ENCODE peak calls at places on chromosomes 1 and 21, in ten cellular contexts. U is fibroblast of pulmonary artery, I is transverse colon, Q is suprapubic skin, E is heart left ventricle, S is astrocyte of the spinal cord, H is heart right ventricle, A is A549, R is RWPE1, G is astrocyte of the cerebellum. Y is an unnamed sample.

GRCh38 chr1:15950763-15951295 is 25.1 kb downstream of the ZBTB17 start:
- DNase-seq in U (peak; percentile 77), I (no peak), Q (no peak), E (peak; percentile 62), S (peak; percentile 42), H (no peak), A (no peak), R (no peak), G (no peak), Y (no peak)

GRCh38 chr21:46599251-46599572 is 5.7 kb downstream of the S100B start:
- DNase-seq in U (peak; percentile 95), I (no peak), Q (no peak), E (no peak), S (peak; percentile 88), H (peak; percentile 80), A (peak; percentile 10), R (no peak), G (peak; percentile 74), Y (no peak)

GRCh38 chr1:19769211-19769932 is 30.3 kb downstream of the TMCO4 start:
- DNase-seq in U (no peak), I (no peak), Q (no peak), E (no peak), S (no peak), H (no peak), A (no peak), R (no peak), G (no peak), Y (no peak)

GRCh38 chr1:37792943-37793686 is 532 bp upstream of the MANEAL start:
- DNase-seq in U (no peak), I (no peak), Q (no peak), E (no peak), S (no peak), H (no peak), A (no peak), R (no peak), G (no peak), Y (no peak)

GRCh38 chr1:211155040-211155439 is 21.1 kb upstream of the KCNH1 start:
- DNase-seq in U (no peak), I (no peak), Q (no peak), E (no peak), S (no peak), H (no peak), A (no peak), R (no peak), G (no peak), Y (no peak)

GRCh38 chr1:237938553-237938952 is 47.8 kb upstream of the ZP4 start:
- DNase-seq in U (no peak), I (peak; percentile 11), Q (no peak), E (no peak), S (no peak), H (no peak), A (peak; percentile 28), R (no peak), G (no peak), Y (no peak)

GRCh38 chr21:42336065-42336464 is 14.7 kb downstream of the TFF2 start:
- DNase-seq in U (peak; percentile 22), I (no peak), Q (no peak), E (no peak), S (no peak), H (no peak), A (no peak), R (no peak), G (no peak), Y (peak; percentile 34)

GRCh38 chr1:7561936-7562728 is 209.0 kb upstream of the VAMP3 start:
- DNase-seq in U (no peak), I (no peak), Q (no peak), E (peak; percentile 33), S (no peak), H (no peak), A (no peak), R (no peak), G (no peak), Y (no peak)

GRCh38 chr1:172726740-172727139 is 67.8 kb downstream of the FASLG start:
- DNase-seq in U (no peak), I (no peak), Q (no peak), E (no peak), S (no peak), H (no peak), A (no peak), R (no peak), G (no peak), Y (no peak)

GRCh38 chr1:226659641-226660040 is 79.4 kb downstream of the ITPKB start:
- DNase-seq in U (no peak), I (no peak), Q (no peak), E (peak; percentile 49), S (no peak), H (no peak), A (no peak), R (no peak), G (no peak), Y (no peak)

GRCh38 chr1:121594096-121594495 is 409.3 kb downstream of the SRGAP2C start:
- DNase-seq in U (no peak), I (no peak), Q (no peak), E (no peak), S (no peak), H (no peak), A (no peak), R (no peak), G (no peak), Y (no peak)

GRCh38 chr1:212463565-212464270 is 31.0 kb downstream of the NENF start:
- DNase-seq in U (no peak), I (no peak), Q (no peak), E (peak; percentile 39), S (no peak), H (no peak), A (no peak), R (no peak), G (no peak), Y (no peak)

GRCh38 chr1:185528084-185528656 is 206.0 kb upstream of the HMCN1 start:
- DNase-seq in U (no peak), I (no peak), Q (no peak), E (no peak), S (no peak), H (no peak), A (no peak), R (no peak), G (no peak), Y (peak; percentile 59)

GRCh38 chr21:40837456-40837855 is 9.5 kb downstream of the DSCAM start:
- DNase-seq in U (no peak), I (no peak), Q (no peak), E (no peak), S (peak; percentile 20), H (no peak), A (no peak), R (peak; percentile 42), G (no peak), Y (peak; percentile 87)

GRCh38 chr1:151294748-151295462 is 12.8 kb downstream of the ZNF687 start:
- DNase-seq in U (no peak), I (no peak), Q (no peak), E (no peak), S (no peak), H (no peak), A (no peak), R (no peak), G (no peak), Y (no peak)

DNA sequence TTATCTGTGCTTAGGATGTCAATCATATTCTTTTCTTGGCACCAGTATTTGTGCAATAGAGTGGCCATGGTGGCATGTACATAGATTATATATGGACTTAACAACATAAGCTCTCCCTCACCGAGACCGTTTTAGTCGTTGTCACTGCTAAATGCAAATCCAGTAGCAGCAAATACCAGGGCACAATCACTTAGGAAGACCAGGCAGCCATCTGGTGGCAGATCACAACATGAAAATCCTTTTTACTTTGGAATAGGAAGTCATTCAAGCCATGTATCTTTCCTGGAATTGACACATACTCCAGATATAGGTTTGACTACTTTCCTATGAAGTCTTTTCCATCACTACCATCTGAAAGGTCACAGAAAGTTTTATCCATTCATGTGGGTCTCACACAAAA is 53.2 kb upstream of the C1orf87 start:
- DNase-seq in U (no peak), I (no peak), Q (no peak), E (no peak), S (no peak), H (no peak), A (peak; percentile 7), R (no peak), G (no peak), Y (no peak)
- TF ChIP-seq CTCF in U (no peak), I (no peak), Q (no peak), E (no peak), S (no peak), H (no peak), A (no peak), R (no peak), G (no peak), Y (peak; percentile 2)

DNA sequence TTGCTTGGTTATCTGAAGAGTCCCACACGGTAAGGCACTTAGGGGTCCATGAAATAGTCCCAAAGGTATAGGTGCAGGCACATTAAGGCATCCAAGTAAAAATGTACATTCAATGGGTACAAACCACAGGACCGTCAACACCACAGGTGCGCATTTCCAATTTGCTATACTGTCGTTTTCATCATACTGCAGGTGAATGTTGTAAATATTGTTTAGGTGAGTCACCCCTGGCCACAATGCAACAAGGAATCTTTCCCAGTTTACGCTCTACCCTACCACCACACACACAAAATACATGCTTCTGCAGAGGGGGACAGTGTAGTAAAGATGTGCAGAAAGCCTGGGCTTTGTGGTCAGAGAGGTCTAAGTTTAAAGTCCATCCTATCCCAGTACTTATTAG is 13.7 kb downstream of the CADM3 start:
- DNase-seq in U (no peak), I (no peak), Q (no peak), E (no peak), S (no peak), H (no peak), A (no peak), R (no peak), G (no peak), Y (peak; percentile 6)
- TF ChIP-seq CTCF in U (no peak), I (no peak), Q (no peak), E (no peak), S (no peak), H (no peak), A (no peak), R (no peak), G (no peak), Y (no peak)

DNA sequence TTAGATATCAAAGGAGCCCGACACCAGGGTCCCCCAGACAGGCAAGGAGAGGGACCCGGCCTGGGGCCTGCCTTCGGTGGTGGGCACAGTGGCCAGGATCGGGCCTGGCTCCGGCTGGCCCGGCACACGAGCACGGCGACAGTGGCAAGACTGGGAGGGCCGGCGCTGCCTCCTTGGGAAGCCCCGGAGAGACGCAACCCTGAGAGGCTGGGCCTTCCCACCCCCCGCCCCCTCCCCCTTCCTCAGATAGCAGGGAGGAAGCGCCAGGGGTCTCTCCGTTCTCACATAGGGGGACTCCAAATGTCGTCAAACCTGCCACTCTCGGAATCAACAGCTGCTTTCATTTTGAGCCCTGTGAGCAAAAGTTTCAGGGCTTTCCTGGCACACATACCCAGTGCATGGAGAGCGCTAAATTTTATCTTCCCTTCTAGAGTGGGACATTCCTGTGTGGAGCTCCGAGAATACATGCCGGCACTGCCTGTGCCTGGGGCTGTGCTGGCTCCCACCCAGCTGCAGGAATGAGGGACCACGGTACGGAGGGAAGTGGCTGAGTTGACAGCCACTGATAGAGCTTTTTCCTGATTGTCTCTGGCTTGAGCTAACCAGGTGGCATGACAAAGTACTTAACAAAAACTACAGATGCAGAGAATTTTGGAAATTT is 62.4 kb downstream of the CD247 start:
- DNase-seq in U (peak; percentile 8), I (no peak), Q (no peak), E (no peak), S (no peak), H (peak; percentile 30), A (peak; percentile 13), R (no peak), G (no peak), Y (no peak)
- TF ChIP-seq CTCF in U (no peak), I (no peak), Q (no peak), E (no peak), S (no peak), H (no peak), A (no peak), R (no peak), G (no peak), Y (no peak)

GRCh38 chr1:24948072-24948827 is 18.2 kb upstream of the RUNX3 start:
- DNase-seq in U (no peak), I (no peak), Q (no peak), E (no peak), S (no peak), H (no peak), A (no peak), R (no peak), G (no peak), Y (no peak)
- TF ChIP-seq CTCF in U (no peak), I (no peak), Q (no peak), E (no peak), S (no peak), H (no peak), A (no peak), R (no peak), G (peak; percentile 4), Y (no peak)

Y was measured in bronchial epithelial cell.